ENCODE peak calls at places on chromosome 2, in seven cellular contexts. A is heart right ventricle, E is A673, I is lower leg skin, M is hepatocyte, J is astrocyte of the spinal cord, Z is thoracic aorta. S is an unnamed sample.

GRCh38 chr2:33929467-33929866 is 330.4 kb upstream of the FAM98A start:
- DNase-seq in E (no peak), A (no peak), J (no peak), M (no peak), I (no peak), Z (no peak), S (no peak)

GRCh38 chr2:28544915-28545589 is 49.2 kb downstream of the PLB1 start:
- DNase-seq in I (no peak), J (no peak), Z (no peak), E (no peak), A (no peak), M (peak), S (no peak)

GRCh38 chr2:135600915-135601314 is 69.6 kb downstream of the R3HDM1 start:
- DNase-seq in A (no peak), Z (no peak), J (peak), E (peak), I (no peak), M (no peak), S (no peak)

GRCh38 chr2:232386740-232387450 is 8.3 kb downstream of the ALPP start:
- DNase-seq in Z (no peak), J (peak), I (no peak), A (no peak), E (no peak), M (no peak), S (no peak)

GRCh38 chr2:28085183-28085582 is 194.7 kb downstream of the BABAM2 start:
- DNase-seq in Z (no peak), I (no peak), M (no peak), J (no peak), E (no peak), A (no peak), S (no peak)

GRCh38 chr2:96580771-96581170 is 44.2 kb downstream of the ARID5A start:
- DNase-seq in E (peak), J (no peak), M (peak), Z (no peak), I (no peak), A (no peak), S (no peak)

GRCh38 chr2:27544143-27544821 is 38.6 kb upstream of the ZNF512 start:
- DNase-seq in I (no peak), Z (no peak), J (no peak), M (no peak), A (no peak), E (no peak), S (no peak)

GRCh38 chr2:16284941-16285625 is 344.7 kb downstream of the MYCN start:
- DNase-seq in M (no peak), A (no peak), J (no peak), E (no peak), Z (no peak), I (no peak), S (no peak)

GRCh38 chr2:189076572-189076971 is 102.4 kb downstream of the COL3A1 start:
- DNase-seq in I (no peak), Z (no peak), E (peak), A (no peak), J (peak), M (no peak), S (no peak)

GRCh38 chr2:178747767-178748166 is 59.5 kb downstream of the TTN start:
- DNase-seq in I (no peak), M (no peak), E (no peak), Z (no peak), J (peak), A (no peak), S (no peak)

GRCh38 chr2:20351555-20352229 is 1.0 kb upstream of the PUM2 start:
- DNase-seq in Z (no peak), E (no peak), I (no peak), M (peak), A (no peak), J (no peak), S (no peak)

GRCh38 chr2:184698476-184698875 is 100.1 kb downstream of the ZNF804A start:
- DNase-seq in J (no peak), I (no peak), E (no peak), M (no peak), Z (no peak), A (no peak), S (no peak)

GRCh38 chr2:238704471-238705230 is 143.2 kb upstream of the TWIST2 start:
- DNase-seq in J (no peak), E (no peak), A (no peak), I (no peak), Z (no peak), M (no peak), S (no peak)

GRCh38 chr2:105895995-105896764 is 151.5 kb downstream of the NCK2 start:
- DNase-seq in I (no peak), A (no peak), M (no peak), E (no peak), J (no peak), Z (no peak), S (no peak)

GRCh38 chr2:110853516-110853915 is 121.1 kb downstream of the ACOXL start:
- DNase-seq in E (peak), I (no peak), Z (no peak), A (no peak), J (peak), M (peak), S (no peak)

GRCh38 chr2:85719609-85720240 is 25.6 kb downstream of the GNLY start:
- DNase-seq in I (no peak), Z (no peak), E (no peak), J (no peak), M (no peak), A (peak), S (no peak)

GRCh38 chr2:157784169-157784822 is 91.8 kb downstream of the ACVR1 start:
- DNase-seq in I (peak), Z (peak), M (peak), J (peak), A (peak), E (peak), S (no peak)

GRCh38 chr2:224630659-224631550 is 45.7 kb upstream of the CUL3 start:
- DNase-seq in J (no peak), A (no peak), M (no peak), I (no peak), E (no peak), Z (no peak), S (no peak)

GRCh38 chr2:222000326-222000725 is 298.5 kb downstream of the PAX3 start:
- DNase-seq in A (no peak), I (no peak), M (no peak), E (no peak), J (peak), Z (no peak), S (peak)

GRCh38 chr2:195532628-195533271 is 124.3 kb upstream of the SLC39A10 start:
- DNase-seq in I (no peak), J (peak), Z (no peak), M (no peak), E (peak), A (no peak), S (no peak)

GRCh38 chr2:8412082-8412481 is 269.8 kb upstream of the ID2 start:
- DNase-seq in E (no peak), Z (no peak), J (no peak), A (no peak), M (peak), I (no peak), S (no peak)

GRCh38 chr2:1995987-1996386 is 251.7 kb upstream of the PXDN start:
- DNase-seq in I (no peak), J (peak), Z (no peak), A (no peak), M (no peak), E (no peak), S (no peak)

GRCh38 chr2:55901941-55902340 is 21.6 kb downstream of the EFEMP1 start:
- DNase-seq in J (peak), M (no peak), Z (no peak), A (no peak), E (no peak), I (no peak), S (no peak)

GRCh38 chr2:239638376-239638775 is 237.6 kb upstream of the HDAC4 start:
- DNase-seq in J (no peak), E (no peak), M (no peak), A (no peak), Z (no peak), I (no peak), S (no peak)

GRCh38 chr2:183215917-183216316 is 91.7 kb downstream of the NUP35 start:
- DNase-seq in E (no peak), M (no peak), J (no peak), I (no peak), A (no peak), Z (no peak), S (no peak)

GRCh38 chr2:86202702-86203101 is 3.4 kb downstream of the MRPL35 start:
- DNase-seq in J (no peak), M (no peak), A (no peak), E (no peak), I (no peak), Z (no peak), S (no peak)

GRCh38 chr2:60945341-60945740 is 64.0 kb downstream of the REL start:
- DNase-seq in M (no peak), I (no peak), Z (no peak), E (no peak), J (no peak), A (no peak), S (no peak)

GRCh38 chr2:182259629-182260150 is 167.1 kb downstream of the PDE1A start:
- DNase-seq in A (no peak), Z (no peak), I (no peak), J (peak), M (no peak), E (no peak), S (no peak)

GRCh38 chr2:9412756-9413155 is 10.6 kb downstream of the ITGB1BP1 start:
- DNase-seq in A (no peak), M (no peak), J (no peak), E (no peak), I (no peak), Z (no peak), S (no peak)

DNA sequence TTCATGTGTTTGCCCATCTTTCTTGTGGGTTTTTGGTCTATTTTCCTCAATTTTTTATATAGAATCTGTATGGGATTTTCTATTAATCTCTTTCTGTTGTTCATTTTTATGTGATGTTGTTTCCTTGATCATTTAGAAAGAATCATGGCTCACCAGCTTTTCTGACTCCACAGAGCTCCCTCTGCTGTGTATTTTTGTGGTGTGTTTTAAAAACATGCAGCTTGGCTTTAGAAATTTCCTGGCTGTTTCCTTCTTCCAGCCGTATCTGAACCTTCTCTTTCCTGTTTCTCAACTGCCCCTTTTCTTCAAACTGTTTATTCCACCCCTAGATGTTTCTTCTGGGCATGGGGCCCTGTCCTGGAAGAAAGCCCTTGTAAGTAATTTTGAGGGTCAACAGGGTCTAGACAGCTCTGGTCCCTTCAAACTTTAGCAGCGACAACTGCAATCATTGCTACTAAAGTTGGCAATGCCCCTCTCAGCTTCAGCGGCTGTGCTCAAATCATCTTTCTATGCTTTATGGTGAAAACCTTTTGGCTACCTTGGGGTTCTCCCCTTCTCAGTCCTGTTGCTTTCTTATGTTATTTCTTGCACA is 17.6 kb upstream of the COPS8 start:
- DNase-seq in E (no peak), I (no peak), Z (no peak), M (no peak), A (no peak), J (no peak), S (no peak)
- TF ChIP-seq CTCF in E (no peak), I (no peak), Z (no peak), M (peak), A (no peak), J (peak), S (no peak)

DNA sequence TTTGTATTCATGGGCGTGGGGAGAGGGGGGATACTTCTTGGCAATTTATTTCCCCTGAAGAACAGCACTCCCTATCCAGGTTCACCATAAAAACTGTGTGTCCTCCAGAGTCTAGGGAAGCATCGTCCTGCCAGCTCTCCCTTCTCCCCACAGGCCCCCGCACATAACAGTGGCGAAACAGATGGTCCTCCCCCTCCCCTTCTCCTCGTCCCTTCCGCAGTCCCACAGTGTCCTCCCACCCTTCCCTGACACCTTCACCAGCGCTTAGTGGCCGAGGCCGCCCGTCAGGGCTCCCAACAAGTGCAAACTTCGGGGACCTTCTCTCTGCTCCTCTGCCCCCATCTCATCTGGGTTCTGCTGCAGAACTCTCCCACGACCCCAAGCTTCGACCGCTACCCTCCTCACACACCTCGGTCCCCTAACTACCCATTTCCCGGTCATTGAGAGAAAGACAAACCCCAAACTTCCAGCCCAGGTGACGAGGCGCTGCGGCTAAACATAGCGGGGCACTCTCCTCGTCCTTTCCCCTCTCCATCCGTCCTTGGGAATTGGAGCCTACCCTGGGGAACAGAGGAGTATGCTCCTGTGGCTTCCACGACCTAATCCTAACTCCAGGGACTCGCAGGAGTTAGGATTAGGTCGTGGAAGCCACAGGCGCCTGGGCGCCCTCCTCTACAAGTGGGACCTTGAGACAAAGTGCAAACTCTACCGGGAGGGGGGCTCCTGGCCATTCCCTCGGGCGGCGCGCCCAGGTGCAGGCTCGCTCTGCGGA is 971 bp downstream of the ZNF385B start:
- DNase-seq in J (no peak), E (no peak), Z (no peak), A (no peak), M (no peak), I (no peak), S (no peak)
- H3K4me3 ChIP-seq in J (peak), E (peak), Z (peak), A (peak), M (peak), I (peak), S (peak)

DNA sequence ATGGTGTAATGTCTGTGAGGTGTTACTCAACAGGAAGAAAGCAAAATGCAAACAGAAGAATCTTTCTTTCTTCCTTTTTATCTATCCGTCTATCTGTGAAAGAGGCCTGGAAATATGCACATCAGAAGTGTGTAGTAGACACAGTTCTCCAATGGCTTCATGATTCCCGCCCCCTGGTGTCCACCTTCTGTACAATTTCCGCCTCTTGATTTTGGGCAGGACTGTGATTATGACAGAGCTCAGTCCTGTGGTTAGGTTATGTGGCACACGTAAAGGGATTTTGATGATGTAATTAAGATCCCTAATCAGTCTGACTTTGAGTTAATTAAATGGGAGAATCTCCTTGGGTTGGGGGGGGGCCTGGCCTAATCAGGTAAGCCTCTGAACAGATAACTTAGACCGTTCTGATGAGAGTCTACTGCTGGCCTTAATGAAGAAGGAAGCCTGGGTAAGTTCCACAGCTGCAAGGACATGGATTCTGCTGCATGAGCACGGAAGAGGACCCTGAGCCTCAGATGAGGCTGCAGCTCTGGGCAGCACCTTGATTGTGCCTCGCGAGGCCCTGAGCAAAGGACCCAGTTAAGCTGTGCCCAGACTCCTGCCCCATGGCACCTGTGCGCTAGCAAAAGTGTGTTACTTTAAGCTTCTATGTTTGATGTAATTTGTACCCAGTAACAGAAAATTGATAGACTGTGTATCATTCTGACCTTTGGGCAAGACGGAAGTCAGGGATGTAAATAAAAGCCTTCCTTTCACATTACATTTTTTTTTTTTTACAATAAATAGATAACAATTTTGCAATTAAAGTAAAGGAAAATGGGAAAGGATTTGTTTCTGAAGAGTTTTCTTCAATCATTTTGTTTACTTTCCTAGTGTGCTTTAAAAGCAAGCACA is 11.3 kb upstream of the KCNF1 start:
- DNase-seq in Z (no peak), J (no peak), A (no peak), I (no peak), E (peak), M (no peak), S (no peak)
- TF ChIP-seq CTCF in Z (no peak), J (peak), A (no peak), I (no peak), E (peak), M (peak), S (peak)

DNA sequence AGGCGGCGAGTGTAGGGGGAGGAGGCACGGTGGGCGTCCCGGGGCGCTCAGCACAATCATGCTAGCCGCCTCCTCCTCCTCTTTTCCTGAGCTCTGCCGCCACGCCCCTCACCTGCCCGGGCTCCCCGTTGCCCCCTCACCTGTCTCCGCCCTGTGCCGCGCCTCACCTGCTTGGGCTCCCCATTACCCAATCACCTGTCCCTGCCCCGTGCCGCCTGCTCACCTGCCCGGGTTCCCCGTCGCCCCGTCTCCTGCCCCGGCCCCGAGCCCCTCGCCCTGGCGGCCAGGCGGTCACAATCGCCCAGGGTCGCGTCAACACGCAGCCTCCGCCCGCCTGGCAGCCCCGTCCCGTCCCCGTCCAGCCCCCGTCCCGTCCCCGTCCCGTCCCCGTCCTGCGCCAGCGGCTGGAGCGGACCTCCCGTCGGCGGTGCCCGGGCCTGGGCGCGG is at the start of gene DCDC2C:
- DNase-seq in J (no peak), A (no peak), Z (no peak), M (no peak), I (no peak), E (no peak), S (no peak)
- H3K4me3 ChIP-seq in J (no peak), A (peak), Z (peak), M (no peak), I (no peak), E (peak), S (no peak)

DNA sequence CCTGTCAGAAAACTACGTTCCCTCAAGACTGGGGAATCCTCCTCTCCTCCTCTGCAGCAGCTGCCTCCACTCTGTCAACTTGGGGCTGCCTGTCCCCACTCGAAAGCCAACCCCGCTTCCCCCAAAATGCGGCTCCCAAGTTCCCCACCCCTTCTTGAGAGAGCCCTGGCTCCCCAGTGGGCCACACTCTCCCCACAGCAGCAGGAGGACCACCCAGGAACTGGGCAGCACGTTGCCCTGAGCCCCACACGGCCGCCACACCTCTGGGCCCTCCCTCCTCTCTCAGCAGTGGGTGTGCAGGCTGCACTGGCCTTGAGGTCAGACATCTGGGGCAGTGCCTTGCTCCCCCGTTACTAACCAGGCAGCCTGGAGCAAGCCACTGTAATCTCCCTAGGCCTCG is 9.6 kb upstream of the TEX51 start:
- DNase-seq in A (no peak), Z (no peak), I (no peak), E (no peak), M (no peak), J (no peak), S (no peak)
- TF ChIP-seq CTCF in A (no peak), Z (no peak), I (no peak), E (no peak), M (no peak), J (no peak), S (no peak)

S was measured in AG04449.